ENCODE peak calls at places on chromosomes 6 and 20, in nine cellular contexts. G is lower leg skin, C is esophagus muscularis mucosa, S is hepatocyte, V is HFFc6, P is stomach, D is fibroblast of lung, E is A549, F is endodermal cell. Y is an unnamed sample.
A peak's percentile ranks its signal among the peaks of the same experiment; 100 is the strongest.

GRCh38 chr6:154894903-154895302 is 100.2 kb upstream of the TIAM2 start:
- DNase-seq in C (no peak), D (no peak), G (no peak), V (no peak), E (no peak), F (no peak), S (no peak), P (no peak), Y (no peak)

GRCh38 chr20:44736170-44737021 is 9.3 kb upstream of the KCNK15 start:
- DNase-seq in E (peak; percentile 97), G (peak; percentile 63), D (peak; percentile 76), V (peak; percentile 66), F (peak; percentile 89), P (peak; percentile 58), C (no peak), S (peak; percentile 78), Y (no peak)

GRCh38 chr6:134826889-134827737 is 122.8 kb downstream of the ALDH8A1 start:
- DNase-seq in G (peak; percentile 87), D (peak; percentile 100), S (no peak), P (peak; percentile 28), F (no peak), C (no peak), E (no peak), V (peak; percentile 95), Y (no peak)

GRCh38 chr6:121614115-121614514 is 178.7 kb downstream of the GJA1 start:
- DNase-seq in G (no peak), C (no peak), P (no peak), S (no peak), E (no peak), V (no peak), D (no peak), F (no peak), Y (no peak)

GRCh38 chr6:168415149-168415992 is 25.6 kb upstream of the SMOC2 start:
- DNase-seq in D (no peak), G (no peak), E (no peak), P (no peak), S (no peak), C (no peak), V (no peak), F (peak; percentile 26), Y (no peak)

GRCh38 chr6:135158397-135158796 is 22.7 kb upstream of the MYB start:
- DNase-seq in G (no peak), S (no peak), C (no peak), V (no peak), E (no peak), P (no peak), F (no peak), D (no peak), Y (no peak)

GRCh38 chr6:64932486-64932885 is 774.5 kb downstream of the EYS start:
- DNase-seq in G (no peak), S (peak; percentile 14), P (no peak), F (no peak), V (no peak), D (no peak), E (no peak), C (no peak), Y (no peak)

GRCh38 chr20:63156221-63156671 is 59.7 kb downstream of the YTHDF1 start:
- DNase-seq in S (no peak), G (no peak), F (no peak), C (no peak), D (no peak), V (no peak), P (no peak), E (no peak), Y (no peak)

GRCh38 chr6:130766239-130767144 is 60.7 kb upstream of the SMLR1 start:
- DNase-seq in S (no peak), C (peak; percentile 72), P (no peak), V (no peak), G (no peak), E (no peak), F (no peak), D (no peak), Y (no peak)

GRCh38 chr6:13507306-13507855 is 20.0 kb upstream of the GFOD1 start:
- DNase-seq in P (no peak), V (no peak), G (no peak), D (peak; percentile 25), E (no peak), S (no peak), C (no peak), F (no peak), Y (no peak)

DNA sequence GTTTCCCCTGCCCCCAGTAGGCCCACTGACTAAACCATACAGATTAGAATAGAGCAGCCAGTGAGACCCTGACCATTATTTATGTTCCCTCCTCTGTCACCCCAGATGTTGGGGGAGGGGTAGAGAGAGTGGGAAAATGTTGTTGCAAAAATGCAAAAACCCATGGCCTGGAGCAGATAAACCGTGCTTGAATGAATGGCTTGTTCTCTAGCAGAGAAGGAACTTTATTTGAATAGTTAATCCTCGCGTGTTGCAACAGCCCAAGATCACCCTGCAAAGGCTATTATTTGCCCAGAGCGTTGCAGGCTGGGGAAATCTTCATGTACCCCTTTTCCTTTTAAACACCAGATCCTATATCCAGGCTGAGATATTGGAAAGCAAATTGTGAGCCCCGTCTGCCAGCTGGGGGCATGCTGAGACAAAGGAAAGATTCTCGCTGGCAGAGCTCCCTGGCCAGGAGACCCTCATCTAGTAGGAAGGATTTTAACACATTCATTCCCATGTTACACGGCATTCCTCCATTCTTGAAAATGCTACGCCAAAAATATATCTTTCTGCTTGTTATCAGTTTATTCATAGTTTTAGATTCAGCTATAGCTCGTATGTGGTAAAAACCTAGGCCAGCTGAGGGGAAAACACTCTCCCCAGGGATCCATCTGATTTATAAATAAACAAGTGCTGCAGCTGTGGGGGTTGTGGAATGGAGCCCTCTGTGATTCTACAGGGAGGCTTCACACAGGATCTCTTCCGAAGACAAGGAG is 53.0 kb downstream of the LINC00237 start:
- DNase-seq in C (peak; percentile 83), S (peak; percentile 26), F (peak; percentile 71), V (no peak), P (no peak), G (no peak), E (no peak), D (no peak), Y (no peak)
- TF ChIP-seq CTCF in C (no peak), S (peak; percentile 24), F (peak; percentile 45), V (no peak), P (no peak), G (no peak), E (no peak), D (no peak), Y (no peak)

GRCh38 chr6:77466055-77467028 is 3.1 kb upstream of the HTR1B start:
- DNase-seq in E (peak; percentile 46), S (peak; percentile 86), F (peak; percentile 87), P (peak; percentile 61), D (peak; percentile 68), C (no peak), V (peak; percentile 68), G (no peak), Y (peak; percentile 40)
- TF ChIP-seq CTCF in E (peak; percentile 39), S (peak; percentile 80), F (peak; percentile 82), P (peak; percentile 52), D (peak; percentile 74), C (peak; percentile 70), V (peak; percentile 80), G (no peak), Y (peak; percentile 51)

DNA sequence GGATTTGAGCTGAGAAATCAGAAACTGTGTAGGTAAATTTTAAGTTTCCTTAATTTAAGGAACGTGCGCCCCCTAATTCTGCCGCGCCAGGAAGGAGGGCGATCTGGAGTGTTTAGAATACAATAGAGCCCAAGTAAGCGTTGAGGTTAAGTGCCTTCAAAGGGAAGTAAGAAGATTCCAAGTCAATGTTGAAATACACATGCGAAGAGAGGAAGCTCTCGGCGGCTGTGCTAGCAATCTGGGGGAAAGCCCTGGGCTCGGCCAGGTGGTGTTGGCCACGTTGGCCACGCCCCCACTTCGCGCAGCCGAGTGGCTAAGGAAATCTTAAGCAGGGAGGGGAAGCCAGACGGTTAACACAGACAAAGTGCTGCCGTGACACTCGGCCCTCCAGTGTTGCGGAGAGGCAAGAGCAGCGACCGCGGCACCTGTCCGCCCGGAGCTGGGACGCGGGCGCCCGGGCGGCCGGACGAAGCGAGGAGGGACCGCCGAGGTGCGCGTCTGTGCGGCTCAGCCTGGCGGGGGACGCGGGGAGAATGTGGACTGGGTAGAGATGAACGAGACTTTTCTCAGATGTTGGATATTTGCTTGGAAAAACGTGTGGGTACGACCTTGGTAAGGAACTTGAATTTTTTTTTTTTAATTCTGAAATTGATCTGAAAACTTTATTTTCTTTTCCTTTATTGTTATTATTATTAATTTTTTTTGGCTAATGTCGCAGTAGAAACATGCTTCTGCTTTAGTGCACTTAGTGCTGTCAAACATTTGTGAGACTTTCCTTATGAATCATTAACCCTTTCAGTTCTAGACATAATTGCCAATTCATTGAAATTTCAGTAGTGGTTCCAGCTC is at the start of gene PRDM1:
- DNase-seq in V (peak; percentile 75), S (peak; percentile 91), F (peak; percentile 94), C (peak; percentile 92), P (peak; percentile 92), G (peak; percentile 64), D (peak; percentile 77), E (peak; percentile 89), Y (peak; percentile 82)
- TF ChIP-seq CTCF in V (peak; percentile 56), S (peak; percentile 32), F (peak; percentile 69), C (peak; percentile 30), P (no peak), G (no peak), D (no peak), E (no peak), Y (peak; percentile 26)

DNA sequence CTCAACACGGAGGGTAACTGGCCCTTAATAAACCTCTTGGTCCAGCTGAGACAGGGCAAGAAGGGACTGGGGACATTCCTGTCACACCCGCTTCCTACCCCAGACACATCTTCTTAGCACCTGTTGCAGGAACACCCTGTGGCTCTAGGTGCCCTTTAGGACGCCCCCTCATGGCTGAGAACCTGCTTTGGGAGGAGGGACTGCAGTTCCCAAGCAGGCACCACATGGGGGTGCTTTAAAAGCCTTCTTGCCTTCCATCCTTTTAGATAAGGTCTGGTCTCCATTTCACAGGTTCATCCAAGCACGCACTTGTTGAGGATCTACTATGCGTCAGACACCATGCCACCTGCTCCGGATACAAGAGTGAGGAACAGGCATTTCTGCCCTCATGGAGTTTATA is 26.6 kb downstream of the NSFL1C start:
- DNase-seq in C (no peak), D (no peak), E (peak; percentile 50), G (no peak), V (peak; percentile 21), P (no peak), F (peak; percentile 87), S (no peak), Y (no peak)
- TF ChIP-seq CTCF in C (no peak), D (peak; percentile 36), E (peak; percentile 35), G (no peak), V (peak; percentile 73), P (no peak), F (peak; percentile 79), S (no peak), Y (peak; percentile 42)

GRCh38 chr20:15265910-15266309 is 928.5 kb upstream of the FLRT3 start:
- DNase-seq in F (no peak), C (no peak), S (no peak), G (no peak), D (no peak), E (no peak), P (no peak), V (no peak), Y (no peak)
- TF ChIP-seq CTCF in F (no peak), C (no peak), S (peak; percentile 10), G (no peak), D (no peak), E (no peak), P (no peak), V (no peak), Y (peak; percentile 1)

GRCh38 chr20:49207071-49207470 is 12.1 kb upstream of the DDX27 start:
- DNase-seq in G (no peak), S (no peak), P (no peak), C (no peak), V (no peak), D (no peak), E (peak; percentile 54), F (peak; percentile 77), Y (peak; percentile 35)
- TF ChIP-seq CTCF in G (no peak), S (no peak), P (no peak), C (no peak), V (peak; percentile 17), D (no peak), E (no peak), F (peak; percentile 31), Y (peak; percentile 40)